ENCODE peak calls at places on chromosome 13, in seven cellular contexts. One of them, this sample, is unnamed.

GRCh38 chr13:56561327-56561726 is 579.4 kb upstream of the PRR20A start:
- DNase-seq in stimulated activated CD4-positive, alpha-beta T cell treated with anti-CD3 and anti-CD28 coated beads, Interleukin-15, amount 100 ng/mL, for 1 hour: no peak
- DNase-seq in fibroblast of lung: no peak
- DNase-seq in adrenal gland: no peak
- DNase-seq in myocyte: no peak
- DNase-seq in activated CD8-positive, alpha-beta T cell treated with anti-CD3 and anti-CD28 coated beads, Interleukin-2, amount 10 ng/mL, durations not matched to agents 7 days and 5 days: no peak
- DNase-seq in sciatic nerve: no peak
- DNase-seq in this sample: no peak

GRCh38 chr13:48235100-48235813 is 2.3 kb downstream of the ITM2B start:
- DNase-seq in myocyte: peak
- DNase-seq in activated CD8-positive, alpha-beta T cell treated with anti-CD3 and anti-CD28 coated beads, Interleukin-2, amount 10 ng/mL, durations not matched to agents 7 days and 5 days: no peak
- DNase-seq in adrenal gland: peak
- DNase-seq in stimulated activated CD4-positive, alpha-beta T cell treated with anti-CD3 and anti-CD28 coated beads, Interleukin-15, amount 100 ng/mL, for 1 hour: no peak
- DNase-seq in sciatic nerve: no peak
- DNase-seq in fibroblast of lung: peak
- DNase-seq in this sample: peak

GRCh38 chr13:103537616-103538015 is 471.4 kb upstream of the SLC10A2 start:
- DNase-seq in stimulated activated CD4-positive, alpha-beta T cell treated with anti-CD3 and anti-CD28 coated beads, Interleukin-15, amount 100 ng/mL, for 1 hour: no peak
- DNase-seq in activated CD8-positive, alpha-beta T cell treated with anti-CD3 and anti-CD28 coated beads, Interleukin-2, amount 10 ng/mL, durations not matched to agents 7 days and 5 days: no peak
- DNase-seq in sciatic nerve: no peak
- DNase-seq in myocyte: no peak
- DNase-seq in adrenal gland: no peak
- DNase-seq in fibroblast of lung: no peak
- DNase-seq in this sample: no peak

GRCh38 chr13:28704282-28704681 is 14.5 kb downstream of the SLC46A3 start:
- DNase-seq in sciatic nerve: no peak
- DNase-seq in myocyte: no peak
- DNase-seq in adrenal gland: no peak
- DNase-seq in stimulated activated CD4-positive, alpha-beta T cell treated with anti-CD3 and anti-CD28 coated beads, Interleukin-15, amount 100 ng/mL, for 1 hour: no peak
- DNase-seq in fibroblast of lung: no peak
- DNase-seq in activated CD8-positive, alpha-beta T cell treated with anti-CD3 and anti-CD28 coated beads, Interleukin-2, amount 10 ng/mL, durations not matched to agents 7 days and 5 days: no peak
- DNase-seq in this sample: no peak

GRCh38 chr13:108859202-108860012 is 230.0 kb downstream of the MYO16 start:
- DNase-seq in fibroblast of lung: peak
- DNase-seq in stimulated activated CD4-positive, alpha-beta T cell treated with anti-CD3 and anti-CD28 coated beads, Interleukin-15, amount 100 ng/mL, for 1 hour: no peak
- DNase-seq in adrenal gland: no peak
- DNase-seq in myocyte: no peak
- DNase-seq in sciatic nerve: no peak
- DNase-seq in activated CD8-positive, alpha-beta T cell treated with anti-CD3 and anti-CD28 coated beads, Interleukin-2, amount 10 ng/mL, durations not matched to agents 7 days and 5 days: no peak
- DNase-seq in this sample: no peak

GRCh38 chr13:29801102-29801501 is 49.3 kb downstream of the UBL3 start:
- DNase-seq in fibroblast of lung: no peak
- DNase-seq in activated CD8-positive, alpha-beta T cell treated with anti-CD3 and anti-CD28 coated beads, Interleukin-2, amount 10 ng/mL, durations not matched to agents 7 days and 5 days: no peak
- DNase-seq in stimulated activated CD4-positive, alpha-beta T cell treated with anti-CD3 and anti-CD28 coated beads, Interleukin-15, amount 100 ng/mL, for 1 hour: no peak
- DNase-seq in sciatic nerve: no peak
- DNase-seq in myocyte: no peak
- DNase-seq in adrenal gland: no peak
- DNase-seq in this sample: no peak

GRCh38 chr13:106534844-106535551 is 464 bp downstream of the EFNB2 start:
- DNase-seq in stimulated activated CD4-positive, alpha-beta T cell treated with anti-CD3 and anti-CD28 coated beads, Interleukin-15, amount 100 ng/mL, for 1 hour: no peak
- DNase-seq in sciatic nerve: no peak
- DNase-seq in myocyte: peak
- DNase-seq in activated CD8-positive, alpha-beta T cell treated with anti-CD3 and anti-CD28 coated beads, Interleukin-2, amount 10 ng/mL, durations not matched to agents 7 days and 5 days: peak
- DNase-seq in adrenal gland: no peak
- DNase-seq in fibroblast of lung: peak
- DNase-seq in this sample: no peak

GRCh38 chr13:34247596-34247995 is 429.6 kb downstream of the RFC3 start:
- DNase-seq in adrenal gland: no peak
- DNase-seq in activated CD8-positive, alpha-beta T cell treated with anti-CD3 and anti-CD28 coated beads, Interleukin-2, amount 10 ng/mL, durations not matched to agents 7 days and 5 days: no peak
- DNase-seq in stimulated activated CD4-positive, alpha-beta T cell treated with anti-CD3 and anti-CD28 coated beads, Interleukin-15, amount 100 ng/mL, for 1 hour: no peak
- DNase-seq in fibroblast of lung: no peak
- DNase-seq in sciatic nerve: no peak
- DNase-seq in myocyte: no peak
- DNase-seq in this sample: no peak

GRCh38 chr13:42101821-42102580 is 53.6 kb downstream of the DGKH start:
- DNase-seq in fibroblast of lung: peak
- DNase-seq in adrenal gland: peak
- DNase-seq in activated CD8-positive, alpha-beta T cell treated with anti-CD3 and anti-CD28 coated beads, Interleukin-2, amount 10 ng/mL, durations not matched to agents 7 days and 5 days: no peak
- DNase-seq in myocyte: no peak
- DNase-seq in stimulated activated CD4-positive, alpha-beta T cell treated with anti-CD3 and anti-CD28 coated beads, Interleukin-15, amount 100 ng/mL, for 1 hour: no peak
- DNase-seq in sciatic nerve: no peak
- DNase-seq in this sample: no peak

This sample was measured in NCI-H1048.